ENCODE peak calls at places on chromosomes 11 and 22, in nine cellular contexts. N, Z, O, M, T, W, P, B and R are unnamed samples.
A peak's percentile ranks its signal among the peaks of the same experiment; 100 is the strongest.

GRCh38 chr22:29213481-29213880 is 7.8 kb downstream of the EMID1 start:
- DNase-seq in N (no peak), Z (no peak), O (no peak), M (no peak), T (no peak), W (no peak), P (no peak), B (no peak), R (no peak)

GRCh38 chr22:36425977-36426523 is 38.3 kb upstream of the MYH9 start:
- DNase-seq in N (no peak), Z (no peak), O (no peak), M (peak; percentile 68), T (no peak), W (no peak), P (peak; percentile 72), B (no peak), R (peak; percentile 73)

GRCh38 chr11:65559951-65560537 is 1.9 kb upstream of the LTBP3 start:
- DNase-seq in N (peak; percentile 94), Z (no peak), O (no peak), M (peak; percentile 71), T (no peak), W (no peak), P (peak; percentile 23), B (no peak), R (no peak)

GRCh38 chr11:112785717-112786116 is 175.5 kb upstream of the NCAM1 start:
- DNase-seq in N (peak; percentile 44), Z (no peak), O (no peak), M (peak; percentile 10), T (no peak), W (no peak), P (no peak), B (no peak), R (no peak)

GRCh38 chr11:75766449-75767227 is 1.9 kb upstream of the DGAT2 start:
- DNase-seq in N (no peak), Z (no peak), O (no peak), M (no peak), T (no peak), W (no peak), P (no peak), B (no peak), R (no peak)

GRCh38 chr22:26756675-26757293 is 99.4 kb downstream of the MIAT start:
- DNase-seq in N (peak; percentile 41), Z (peak; percentile 73), O (peak; percentile 17), M (peak; percentile 48), T (no peak), W (peak; percentile 42), P (peak; percentile 12), B (peak; percentile 75), R (peak; percentile 55)

GRCh38 chr11:46888636-46889035 is 29.7 kb downstream of the LRP4 start:
- DNase-seq in N (no peak), Z (no peak), O (no peak), M (no peak), T (no peak), W (no peak), P (no peak), B (no peak), R (no peak)

GRCh38 chr22:39546889-39547586 is 14.5 kb upstream of the RPS19BP1 start:
- DNase-seq in N (peak; percentile 55), Z (no peak), O (no peak), M (peak; percentile 50), T (no peak), W (peak; percentile 65), P (peak; percentile 15), B (no peak), R (no peak)

GRCh38 chr22:48783821-48784266 is 1043.8 kb downstream of the BRD1 start:
- DNase-seq in N (no peak), Z (no peak), O (no peak), M (no peak), T (no peak), W (no peak), P (no peak), B (no peak), R (no peak)

GRCh38 chr11:87889126-87889525 is 286.1 kb downstream of the RAB38 start:
- DNase-seq in N (no peak), Z (no peak), O (no peak), M (peak; percentile 5), T (no peak), W (no peak), P (no peak), B (no peak), R (no peak)

GRCh38 chr11:93783767-93784151 is 323 bp upstream of the MED17 start:
- DNase-seq in N (no peak), Z (no peak), O (no peak), M (no peak), T (no peak), W (no peak), P (no peak), B (no peak), R (no peak)

GRCh38 chr11:62889484-62890437 is 9.1 kb downstream of the SLC3A2 start:
- DNase-seq in N (peak; percentile 67), Z (no peak), O (no peak), M (peak; percentile 76), T (no peak), W (no peak), P (peak; percentile 86), B (peak; percentile 91), R (no peak)

GRCh38 chr11:32231909-32232493 is 141.1 kb downstream of the RCN1 start:
- DNase-seq in N (peak; percentile 14), Z (peak; percentile 64), O (no peak), M (peak; percentile 35), T (no peak), W (no peak), P (peak; percentile 57), B (peak; percentile 38), R (no peak)

GRCh38 chr11:128421577-128421976 is 165.8 kb downstream of the ETS1 start:
- DNase-seq in N (peak; percentile 18), Z (no peak), O (no peak), M (peak; percentile 73), T (peak; percentile 29), W (no peak), P (no peak), B (peak; percentile 56), R (no peak)

GRCh38 chr11:12506502-12506921 is 129.1 kb downstream of the PARVA start:
- DNase-seq in N (no peak), Z (no peak), O (no peak), M (peak; percentile 47), T (no peak), W (no peak), P (no peak), B (no peak), R (no peak)

GRCh38 chr11:33665666-33666065 is 35.0 kb downstream of the C11orf91 start:
- DNase-seq in N (no peak), Z (no peak), O (no peak), M (no peak), T (no peak), W (no peak), P (no peak), B (no peak), R (no peak)